ENCODE peak calls at places on chromosomes 1 and 21, in four cellular contexts. T, Y, G and D are unnamed samples. For H3K4me1, the result is how much of the 10 kb centered on the place peaks cover.

GRCh38 chr1:20721117-20722061 is 3.6 kb upstream of the KIF17 start:
- DNase-seq in T (no peak), Y (no peak), G (no peak), D (no peak)

GRCh38 chr21:31305888-31306287 is 38.2 kb downstream of the TIAM1 start:
- DNase-seq in G (no peak), T (no peak), Y (no peak), D (no peak)

GRCh38 chr1:12203216-12204007 is 26.4 kb upstream of the VPS13D start:
- DNase-seq in Y (no peak), T (no peak), G (no peak), D (no peak)

GRCh38 chr1:172845371-172845770 is 186.5 kb downstream of the FASLG start:
- DNase-seq in T (no peak), Y (no peak), G (no peak), D (peak)

GRCh38 chr1:44261475-44261853 is 48.2 kb downstream of the DMAP1 start:
- DNase-seq in Y (no peak), G (no peak), T (peak), D (no peak)

GRCh38 chr1:3019516-3020051 is 1.7 kb upstream of the ACTRT2 start:
- DNase-seq in Y (no peak), G (no peak), T (no peak), D (no peak)

GRCh38 chr1:186762653-186763052 is 66.1 kb upstream of the PLA2G4A start:
- DNase-seq in Y (no peak), T (no peak), G (no peak), D (no peak)

GRCh38 chr1:162485236-162485635 is 12.4 kb upstream of the UHMK1 start:
- DNase-seq in Y (no peak), G (no peak), T (no peak), D (peak)

GRCh38 chr1:223175633-223176032 is 32.6 kb upstream of the TLR5 start:
- DNase-seq in G (no peak), T (no peak), Y (no peak), D (no peak)

GRCh38 chr1:159120317-159120716 is 43.8 kb upstream of the AIM2 start:
- DNase-seq in Y (no peak), T (no peak), G (no peak), D (no peak)

GRCh38 chr1:84603941-84604830 is 29.9 kb upstream of the CTBS start:
- DNase-seq in Y (peak), G (no peak), T (peak), D (peak)

GRCh38 chr21:28747464-28747863 is 245.2 kb downstream of the LTN1 start:
- DNase-seq in G (no peak), T (no peak), Y (no peak), D (no peak)

GRCh38 chr1:179550753-179551682 is 24.7 kb downstream of the NPHS2 start:
- DNase-seq in G (peak), Y (no peak), T (no peak), D (peak)

GRCh38 chr21:45494851-45495680 is 47.2 kb downstream of the SLC19A1 start:
- DNase-seq in G (no peak), T (no peak), Y (no peak), D (no peak)

GRCh38 chr1:171801395-171801990 is 20.0 kb downstream of the METTL13 start:
- DNase-seq in Y (peak), G (no peak), T (no peak), D (peak)

DNA sequence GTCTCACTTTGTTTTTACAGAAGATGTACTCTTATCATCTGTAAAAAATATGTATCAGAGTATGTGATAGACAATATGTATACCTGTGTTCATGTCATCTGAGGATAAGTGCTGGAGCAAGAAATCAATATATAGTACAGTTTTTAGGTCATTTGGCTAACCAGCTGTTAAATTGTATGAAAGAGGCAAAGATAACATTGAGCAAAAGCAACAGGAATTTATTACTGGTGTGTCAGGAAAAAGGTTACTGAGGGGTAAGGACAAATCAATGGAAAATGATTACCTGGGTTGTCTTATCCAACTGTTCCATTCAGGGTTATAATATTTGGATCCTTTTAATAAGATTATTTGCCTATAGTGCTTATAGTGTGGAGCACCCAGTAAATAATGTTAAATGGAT is 4.9 kb downstream of the HIPK1 start:
- DNase-seq in T (no peak), Y (no peak), G (no peak), D (no peak)
- H3K4me1 ChIP-seq in T (under half), Y (under half), G (under half), D (under half)

GRCh38 chr1:160644399-160644798 is 2.4 kb downstream of the SLAMF1 start:
- DNase-seq in G (no peak), T (no peak), Y (no peak), D (no peak)

GRCh38 chr1:160646192-160646591 is 652 bp downstream of the SLAMF1 start:
- DNase-seq in Y (no peak), G (no peak), T (no peak), D (no peak)

GRCh38 chr1:160645386-160646063 is 1.3 kb downstream of the SLAMF1 start:
- DNase-seq in T (no peak), G (no peak), Y (no peak), D (no peak)

GRCh38 chr1:160647329-160647720 is 481 bp upstream of the SLAMF1 start:
- DNase-seq in Y (no peak), G (no peak), T (no peak), D (no peak)

DNA sequence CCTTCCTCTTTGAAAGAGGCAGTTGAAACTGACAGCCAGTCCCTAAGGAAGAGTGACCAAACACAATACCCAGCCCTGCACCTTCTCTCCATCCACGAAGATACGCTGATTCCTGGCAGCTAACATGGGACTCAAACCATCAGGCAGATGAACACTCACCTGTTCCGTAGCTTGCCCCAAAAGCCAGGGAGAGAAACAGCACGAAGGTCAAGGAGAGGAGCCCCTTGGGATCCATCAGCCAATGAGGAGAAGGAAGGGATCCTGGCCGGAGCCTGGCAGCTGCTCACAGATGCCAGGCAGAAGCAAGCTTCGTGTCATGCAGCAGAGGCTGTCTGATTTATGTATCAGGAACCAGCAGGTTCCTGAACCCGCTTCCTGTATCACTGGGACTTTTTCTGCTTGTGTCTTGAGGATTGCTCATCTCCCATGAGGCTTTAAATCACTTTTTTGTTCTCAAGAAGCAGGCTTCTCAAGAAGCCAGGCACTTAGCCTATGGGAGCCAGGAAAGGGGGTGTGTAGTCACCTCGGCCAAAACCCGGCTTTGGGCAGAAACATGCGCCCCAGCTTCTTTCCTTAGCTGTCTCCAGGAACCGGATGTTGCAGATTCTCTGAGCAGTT is at the start of gene SLAMF1:
- DNase-seq in Y (no peak), T (no peak), G (peak), D (no peak)
- TF ChIP-seq CHD1 in Y (no peak), T (no peak), G (no peak), D (no peak)

GRCh38 chr1:93668121-93668520 is 13.5 kb downstream of the BCAR3 start:
- DNase-seq in Y (no peak), T (no peak), G (no peak), D (no peak)

GRCh38 chr1:93669369-93669768 is 12.3 kb downstream of the BCAR3 start:
- DNase-seq in G (no peak), Y (no peak), T (no peak), D (peak)

GRCh38 chr1:93668951-93669350 is 12.7 kb downstream of the BCAR3 start:
- DNase-seq in Y (no peak), T (no peak), G (no peak), D (no peak)

GRCh38 chr1:93666613-93667384 is 14.8 kb downstream of the BCAR3 start:
- DNase-seq in T (no peak), Y (no peak), G (no peak), D (peak)

GRCh38 chr1:93667642-93668041 is 14.0 kb downstream of the BCAR3 start:
- DNase-seq in G (no peak), Y (no peak), T (no peak), D (no peak)
- H3K4me1 ChIP-seq in G (under half), Y (under half), T (under half), D (half or more)

GRCh38 chr1:202037706-202038296 is 27.4 kb downstream of the ELF3 start:
- DNase-seq in Y (no peak), G (no peak), T (no peak), D (peak)

GRCh38 chr1:202031796-202032195 is 21.4 kb downstream of the ELF3 start:
- DNase-seq in Y (no peak), T (no peak), G (no peak), D (no peak)

GRCh38 chr1:202034149-202034682 is 23.8 kb downstream of the ELF3 start:
- DNase-seq in T (no peak), G (no peak), Y (no peak), D (no peak)

GRCh38 chr1:202036595-202037387 is 26.4 kb downstream of the ELF3 start:
- DNase-seq in T (no peak), G (no peak), Y (no peak), D (no peak)

GRCh38 chr1:202034683-202035462 is 24.5 kb downstream of the ELF3 start:
- DNase-seq in G (peak), T (no peak), Y (peak), D (peak)
- TF ChIP-seq CHD1 in G (no peak), T (no peak), Y (no peak), D (no peak)

DNA sequence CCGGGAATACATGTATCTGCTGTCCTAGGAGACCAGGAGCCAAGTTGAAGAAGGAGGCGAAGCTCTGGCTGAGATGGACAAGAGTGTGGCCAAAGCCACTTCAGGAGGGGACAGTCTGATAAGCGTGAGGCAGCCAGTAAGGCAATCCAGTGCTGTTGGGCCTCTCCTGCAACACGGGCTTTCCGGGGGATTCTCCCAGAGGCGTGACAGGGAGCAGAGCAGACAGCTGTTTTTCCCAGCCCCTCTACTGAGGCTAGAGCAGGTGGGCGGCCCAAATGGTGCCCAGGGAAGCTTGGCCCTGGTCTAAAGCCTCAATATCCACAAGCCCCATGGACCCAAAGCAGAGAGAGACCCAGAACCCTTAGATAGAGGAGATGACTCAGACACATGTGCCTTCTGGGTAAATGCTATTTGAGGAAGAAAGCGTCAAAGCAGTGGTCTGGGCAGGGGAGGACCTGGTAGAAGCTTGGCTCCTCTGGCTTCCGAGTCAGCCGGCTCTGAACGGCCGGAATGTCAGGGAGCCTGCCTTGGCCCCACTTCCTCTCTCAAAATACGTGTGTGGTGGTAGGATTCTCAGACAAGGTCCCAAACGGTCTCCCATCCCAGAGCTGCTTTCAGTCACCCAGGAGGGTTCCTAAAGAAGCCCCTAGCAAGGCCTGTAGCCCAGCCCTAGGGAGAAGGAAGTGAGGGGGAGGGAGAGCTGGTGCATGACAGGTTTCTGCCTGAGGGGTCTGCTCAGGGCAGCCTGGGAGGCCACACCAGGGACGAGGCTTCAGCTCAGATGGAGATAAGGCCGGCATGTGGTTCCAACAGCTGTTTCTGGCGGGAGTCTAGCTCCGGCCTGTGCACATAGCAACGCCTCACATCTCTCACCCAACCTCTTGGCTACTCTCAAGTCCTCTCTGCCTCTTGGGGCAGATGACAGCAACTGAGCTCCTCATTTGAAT is 28.9 kb downstream of the PIK3C2B start:
- DNase-seq in G (peak), T (no peak), Y (peak), D (no peak)
- H3K4me1 ChIP-seq in G (half or more), T (under half), Y (half or more), D (under half)

GRCh38 chr1:35642472-35642955 is 1.2 kb upstream of the PSMB2 start:
- DNase-seq in T (no peak), G (no peak), Y (peak), D (no peak)
- TF ChIP-seq CHD1 in T (no peak), G (no peak), Y (no peak), D (no peak)